ENCODE peak calls at places on chromosomes 16 and 17, in four cellular contexts. X, W, Z and H are unnamed samples.

GRCh38 chr16:50685456-50686058 is 4.4 kb upstream of the SNX20 start:
- DNase-seq in Z (no peak), W (no peak), X (no peak), H (no peak)

GRCh38 chr17:2612630-2613029 is 19.2 kb downstream of the PAFAH1B1 start:
- DNase-seq in Z (no peak), X (no peak), W (no peak), H (no peak)

GRCh38 chr16:14369734-14370598 is 260.1 kb downstream of the PARN start:
- DNase-seq in W (peak; percentile 8), X (no peak), Z (peak; percentile 60), H (no peak)

GRCh38 chr16:69100046-69100765 is 5.2 kb upstream of the HAS3 start:
- DNase-seq in W (no peak), Z (no peak), X (no peak), H (no peak)

GRCh38 chr16:76346210-76346609 is 69.0 kb downstream of the CNTNAP4 start:
- DNase-seq in Z (no peak), W (no peak), X (no peak), H (no peak)

GRCh38 chr16:89720859-89721643 is at the start of the genes VPS9D1 and ZNF276:
- DNase-seq in W (peak; percentile 79), X (peak; percentile 93), Z (peak; percentile 83), H (no peak)

GRCh38 chr16:87963400-87963799 is 12.2 kb downstream of the BANP start:
- DNase-seq in W (peak; percentile 93), Z (peak; percentile 30), X (no peak), H (no peak)

GRCh38 chr16:81680444-81681263 is 98.4 kb upstream of the PLCG2 start:
- DNase-seq in Z (no peak), W (no peak), X (no peak), H (no peak)

GRCh38 chr16:4653981-4654380 is 29.4 kb downstream of the MGRN1 start:
- DNase-seq in Z (no peak), X (no peak), W (no peak), H (no peak)

GRCh38 chr16:83728518-83728917 is 79.3 kb upstream of the HSBP1 start:
- DNase-seq in Z (no peak), W (no peak), X (no peak), H (no peak)

GRCh38 chr17:40106089-40106759 is 5.8 kb upstream of the NR1D1 start:
- DNase-seq in Z (no peak), X (no peak), W (no peak), H (no peak)

GRCh38 chr17:40103082-40103741 is 2.8 kb upstream of the NR1D1 start:
- DNase-seq in W (no peak), X (no peak), Z (no peak), H (no peak)

GRCh38 chr17:40104570-40105471 is 4.4 kb upstream of the NR1D1 start:
- DNase-seq in Z (no peak), X (no peak), W (no peak), H (no peak)

GRCh38 chr17:40101367-40102210 is 1.2 kb upstream of the NR1D1 start:
- DNase-seq in W (no peak), X (no peak), Z (no peak), H (no peak)

DNA sequence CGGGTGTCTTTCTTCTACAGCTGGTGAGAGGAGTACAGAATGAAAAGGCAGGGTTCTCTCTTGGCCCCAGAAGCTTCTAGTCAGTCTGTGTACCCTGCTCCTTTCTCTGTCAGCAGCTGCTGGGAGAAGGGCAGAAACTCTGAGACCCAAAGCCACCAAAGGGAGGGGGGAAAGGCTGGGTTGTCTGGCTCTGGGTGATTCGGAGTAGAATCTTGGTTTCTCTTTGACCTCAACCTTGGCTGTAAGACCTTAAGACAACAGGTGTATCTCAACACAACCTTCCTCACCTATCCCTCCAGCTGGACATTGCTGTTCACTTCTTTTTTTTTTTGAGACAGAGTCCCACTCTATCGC is 3.3 kb upstream of the NR1D1 start:
- DNase-seq in X (no peak), W (no peak), Z (no peak), H (no peak)
- TF ChIP-seq CTCF in X (no peak), W (no peak), Z (no peak), H (no peak)

DNA sequence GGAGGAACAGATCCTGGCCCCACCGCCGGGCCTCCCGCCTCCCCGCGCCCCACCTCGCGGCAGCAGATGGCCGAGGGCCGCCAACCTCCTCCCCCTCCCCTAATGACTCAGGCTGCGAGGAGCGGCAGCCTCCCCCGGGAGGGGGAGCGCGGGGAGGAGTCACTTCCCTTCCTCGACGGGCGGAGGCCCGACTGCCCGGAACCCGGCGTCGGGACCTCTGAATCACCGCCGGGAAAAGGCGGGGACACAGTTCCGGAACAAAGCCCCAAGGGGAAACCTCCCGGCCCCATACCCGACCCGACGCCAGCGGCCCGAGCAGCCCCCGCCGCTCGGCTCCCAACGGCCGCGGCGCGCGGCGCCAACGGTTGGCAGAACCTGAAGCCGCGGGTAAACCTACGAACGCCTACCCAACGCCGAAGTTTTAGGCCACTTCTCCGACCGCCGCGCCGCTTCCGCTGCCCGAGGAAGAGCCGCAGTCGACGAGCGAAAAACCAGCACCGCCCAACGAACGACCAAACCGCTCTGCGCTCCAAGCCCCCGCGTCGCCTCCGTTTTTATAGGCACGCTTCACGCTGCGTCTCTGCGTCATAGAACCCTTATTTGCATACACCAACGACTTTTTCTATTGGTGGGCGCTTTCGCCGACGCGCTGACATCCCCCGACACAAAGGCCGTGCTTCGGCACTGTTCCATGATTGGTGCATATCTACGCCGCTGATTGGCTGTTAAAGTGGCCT is 5.2 kb upstream of the UNK start:
- DNase-seq in W (peak; percentile 100), X (peak; percentile 98), Z (peak; percentile 100), H (peak; percentile 100)
- TF ChIP-seq CTCF in W (no peak), X (no peak), Z (no peak), H (no peak)

GRCh38 chr16:85916141-85916890 is 17.4 kb downstream of the IRF8 start:
- DNase-seq in W (no peak), X (peak; percentile 29), Z (peak; percentile 36), H (no peak)

GRCh38 chr16:85917959-85918358 is 19.0 kb downstream of the IRF8 start:
- DNase-seq in X (no peak), Z (no peak), W (no peak), H (no peak)

GRCh38 chr16:85918436-85918835 is 19.5 kb downstream of the IRF8 start:
- DNase-seq in Z (no peak), X (no peak), W (no peak), H (no peak)

GRCh38 chr16:85915125-85915845 is 16.3 kb downstream of the IRF8 start:
- DNase-seq in X (no peak), Z (no peak), W (no peak), H (no peak)

GRCh38 chr16:85917012-85917411 is 18.1 kb downstream of the IRF8 start:
- DNase-seq in W (no peak), X (no peak), Z (no peak), H (no peak)
- TF ChIP-seq CTCF in W (no peak), X (peak; percentile 40), Z (no peak), H (no peak)

GRCh38 chr17:7561589-7562207 is at the start of gene SENP3:
- DNase-seq in X (peak; percentile 96), Z (peak; percentile 83), W (peak; percentile 85), H (peak; percentile 73)
- TF ChIP-seq CTCF in X (no peak), Z (no peak), W (no peak), H (no peak)

DNA sequence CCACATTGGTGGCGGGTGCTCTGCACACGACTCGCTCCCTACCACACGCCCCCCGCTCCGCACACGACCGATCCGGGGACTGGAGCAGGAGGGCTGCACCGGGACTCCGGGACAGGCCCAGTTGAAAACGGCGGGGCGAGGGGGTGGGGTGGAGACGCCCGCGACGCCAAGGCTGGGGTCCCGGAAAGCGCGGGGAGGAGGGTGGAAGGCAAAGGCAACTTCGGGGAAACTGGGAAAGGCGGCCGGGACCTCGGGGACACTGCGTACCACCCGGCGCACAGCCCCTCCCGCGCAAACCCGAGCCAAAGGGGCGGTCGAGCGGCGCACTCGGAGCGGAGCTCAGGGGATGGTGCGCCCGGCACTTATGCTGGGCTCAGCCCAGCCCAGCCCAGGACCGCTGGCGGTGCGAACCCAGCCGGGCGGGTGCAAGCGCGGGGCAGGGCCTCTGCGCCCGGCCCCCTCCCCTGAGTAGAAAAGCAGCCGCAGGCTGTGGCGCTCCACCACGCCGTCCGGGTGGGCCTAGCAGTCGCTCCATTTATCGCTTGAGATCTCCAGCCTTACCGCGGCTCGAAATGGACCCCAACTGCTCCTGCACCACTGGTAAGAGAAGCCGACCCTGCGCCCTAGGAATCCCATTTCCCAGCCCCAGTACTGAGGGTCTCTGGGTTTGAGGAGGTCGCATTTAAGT is at the start of gene MT1M:
- DNase-seq in Z (no peak), X (peak; percentile 28), W (no peak), H (no peak)
- TF ChIP-seq CTCF in Z (no peak), X (no peak), W (no peak), H (no peak)

GRCh38 chr17:18322522-18322921 is 7.4 kb downstream of the SMCR8 start:
- DNase-seq in X (no peak), Z (no peak), W (no peak), H (no peak)

GRCh38 chr17:18320301-18320700 is 5.2 kb downstream of the SMCR8 start:
- DNase-seq in X (no peak), W (no peak), Z (no peak), H (no peak)

GRCh38 chr17:18319604-18320256 is 4.6 kb downstream of the SMCR8 start:
- DNase-seq in X (peak; percentile 69), W (peak; percentile 37), Z (peak; percentile 48), H (peak; percentile 30)

GRCh38 chr17:18323007-18323406 is 7.9 kb downstream of the SMCR8 start:
- DNase-seq in W (no peak), X (no peak), Z (peak; percentile 38), H (no peak)

DNA sequence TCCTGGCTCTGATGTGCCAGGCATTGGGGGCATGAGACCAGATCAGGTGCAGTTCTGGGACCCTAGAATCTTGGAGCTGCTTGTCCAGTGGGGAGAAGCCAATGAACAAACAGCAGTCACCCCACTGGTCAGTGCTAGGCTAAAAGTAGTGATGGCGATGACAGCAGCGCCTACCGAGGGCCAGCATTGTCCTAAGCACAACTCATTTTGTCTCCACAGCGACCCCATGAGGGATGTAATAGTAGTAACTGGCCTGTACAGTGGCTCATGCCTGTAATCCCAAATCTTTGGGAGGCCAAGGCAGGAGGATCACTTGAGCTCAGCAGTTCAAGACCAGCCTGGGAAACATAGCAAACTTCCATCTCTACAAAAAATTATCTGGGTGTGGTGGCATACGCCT is 6.2 kb downstream of the SMCR8 start:
- DNase-seq in X (peak; percentile 12), Z (no peak), W (no peak), H (no peak)
- TF ChIP-seq CTCF in X (peak; percentile 20), Z (no peak), W (peak; percentile 7), H (no peak)

DNA sequence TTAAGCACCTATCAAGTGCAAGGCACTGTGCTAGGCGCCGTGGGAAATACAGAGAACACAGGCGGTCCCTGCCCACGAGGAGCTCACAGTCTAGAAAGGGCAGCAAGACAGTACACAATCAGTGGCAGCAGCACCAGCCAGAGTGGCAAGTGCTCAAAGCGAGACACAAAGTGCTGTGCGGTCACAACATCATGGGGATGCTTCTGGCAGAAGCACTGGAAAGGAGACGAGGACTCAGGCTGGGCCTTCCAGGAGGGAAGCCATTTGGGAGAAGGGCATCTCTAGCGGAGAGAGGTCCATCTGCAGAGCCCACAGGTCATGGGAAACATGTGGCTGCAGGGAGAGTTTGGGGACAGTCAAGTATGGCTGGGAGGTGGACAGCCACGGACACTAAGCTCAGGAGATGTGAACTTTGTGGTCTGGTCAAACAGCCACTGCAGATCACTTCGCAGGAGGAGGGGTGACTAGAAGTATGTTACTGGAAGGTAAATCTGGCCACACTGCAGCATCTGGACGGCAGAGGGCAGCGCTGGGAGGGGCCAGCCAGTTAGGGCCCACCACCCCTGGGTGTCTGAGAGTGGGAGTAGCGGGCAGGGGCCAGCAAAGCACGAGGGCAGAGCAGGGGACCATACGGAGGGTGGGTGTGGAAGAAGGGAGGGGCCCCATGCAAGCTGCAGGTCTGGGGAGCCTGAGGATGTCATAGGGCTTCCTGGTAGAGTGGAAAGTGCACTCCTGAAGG is 71.1 kb downstream of the N4BP1 start:
- DNase-seq in Z (no peak), W (no peak), X (peak; percentile 32), H (no peak)
- TF ChIP-seq CTCF in Z (no peak), W (peak; percentile 20), X (peak; percentile 53), H (peak; percentile 40)

GRCh38 chr17:60421273-60422161 is 772 bp upstream of the CHCT1 start:
- DNase-seq in X (peak; percentile 78), W (peak; percentile 71), Z (no peak), H (no peak)
- TF ChIP-seq CTCF in X (peak; percentile 92), W (peak; percentile 99), Z (peak; percentile 14), H (peak; percentile 81)